ENCODE peak calls at places on chromosomes 13 and 19, in five cellular contexts. One of them, this sample, is unnamed.

GRCh38 chr19:46659151-46660007 is 1.6 kb downstream of the DACT3 start:
- DNase-seq in HT1080: no peak
- DNase-seq in stimulated activated CD4-positive, alpha-beta T cell treated with anti-CD3 and anti-CD28 coated beads, Interleukin-1b, Interleukin-23, amount 100 ng/mL, for 4 hours: no peak
- DNase-seq in activated CD4-positive, alpha-beta T cell treated with anti-CD3 and anti-CD28 coated beads for 24 hours: no peak
- DNase-seq in NCI-H226: no peak
- DNase-seq in this sample: no peak

GRCh38 chr19:459724-460511 is 915 bp downstream of the SHC2 start:
- DNase-seq in activated CD4-positive, alpha-beta T cell treated with anti-CD3 and anti-CD28 coated beads for 24 hours: no peak
- DNase-seq in NCI-H226: peak; percentile 8
- DNase-seq in HT1080: no peak
- DNase-seq in stimulated activated CD4-positive, alpha-beta T cell treated with anti-CD3 and anti-CD28 coated beads, Interleukin-1b, Interleukin-23, amount 100 ng/mL, for 4 hours: peak; percentile 20
- DNase-seq in this sample: peak; percentile 13

GRCh38 chr13:47332149-47332548 is 435.3 kb upstream of the HTR2A start:
- DNase-seq in HT1080: no peak
- DNase-seq in activated CD4-positive, alpha-beta T cell treated with anti-CD3 and anti-CD28 coated beads for 24 hours: no peak
- DNase-seq in stimulated activated CD4-positive, alpha-beta T cell treated with anti-CD3 and anti-CD28 coated beads, Interleukin-1b, Interleukin-23, amount 100 ng/mL, for 4 hours: no peak
- DNase-seq in NCI-H226: no peak
- DNase-seq in this sample: peak; percentile 27

GRCh38 chr13:88014527-88014926 is 343.4 kb downstream of the SLITRK5 start:
- DNase-seq in NCI-H226: no peak
- DNase-seq in HT1080: no peak
- DNase-seq in activated CD4-positive, alpha-beta T cell treated with anti-CD3 and anti-CD28 coated beads for 24 hours: no peak
- DNase-seq in stimulated activated CD4-positive, alpha-beta T cell treated with anti-CD3 and anti-CD28 coated beads, Interleukin-1b, Interleukin-23, amount 100 ng/mL, for 4 hours: no peak
- DNase-seq in this sample: no peak

GRCh38 chr19:41407271-41407670 is 9.7 kb downstream of the BCKDHA start:
- DNase-seq in activated CD4-positive, alpha-beta T cell treated with anti-CD3 and anti-CD28 coated beads for 24 hours: no peak
- DNase-seq in stimulated activated CD4-positive, alpha-beta T cell treated with anti-CD3 and anti-CD28 coated beads, Interleukin-1b, Interleukin-23, amount 100 ng/mL, for 4 hours: no peak
- DNase-seq in NCI-H226: no peak
- DNase-seq in HT1080: no peak
- DNase-seq in this sample: no peak

GRCh38 chr13:99577934-99578917 is 77.0 kb downstream of the TM9SF2 start:
- DNase-seq in NCI-H226: no peak
- DNase-seq in HT1080: peak; percentile 17
- DNase-seq in stimulated activated CD4-positive, alpha-beta T cell treated with anti-CD3 and anti-CD28 coated beads, Interleukin-1b, Interleukin-23, amount 100 ng/mL, for 4 hours: no peak
- DNase-seq in activated CD4-positive, alpha-beta T cell treated with anti-CD3 and anti-CD28 coated beads for 24 hours: no peak
- DNase-seq in this sample: peak; percentile 13

GRCh38 chr19:39413903-39414608 is 1.6 kb downstream of the PLEKHG2 start:
- DNase-seq in HT1080: no peak
- DNase-seq in NCI-H226: no peak
- DNase-seq in stimulated activated CD4-positive, alpha-beta T cell treated with anti-CD3 and anti-CD28 coated beads, Interleukin-1b, Interleukin-23, amount 100 ng/mL, for 4 hours: no peak
- DNase-seq in activated CD4-positive, alpha-beta T cell treated with anti-CD3 and anti-CD28 coated beads for 24 hours: no peak
- DNase-seq in this sample: no peak

GRCh38 chr19:53553159-53553558 is 15.2 kb downstream of the ZNF331 start:
- DNase-seq in stimulated activated CD4-positive, alpha-beta T cell treated with anti-CD3 and anti-CD28 coated beads, Interleukin-1b, Interleukin-23, amount 100 ng/mL, for 4 hours: no peak
- DNase-seq in NCI-H226: no peak
- DNase-seq in activated CD4-positive, alpha-beta T cell treated with anti-CD3 and anti-CD28 coated beads for 24 hours: no peak
- DNase-seq in HT1080: no peak
- DNase-seq in this sample: no peak

GRCh38 chr19:2046046-2046907 is 4.8 kb downstream of the MKNK2 start:
- DNase-seq in activated CD4-positive, alpha-beta T cell treated with anti-CD3 and anti-CD28 coated beads for 24 hours: no peak
- DNase-seq in HT1080: no peak
- DNase-seq in NCI-H226: no peak
- DNase-seq in stimulated activated CD4-positive, alpha-beta T cell treated with anti-CD3 and anti-CD28 coated beads, Interleukin-1b, Interleukin-23, amount 100 ng/mL, for 4 hours: no peak
- DNase-seq in this sample: no peak

GRCh38 chr13:97851269-97851668 is 102.2 kb upstream of the IPO5 start:
- DNase-seq in activated CD4-positive, alpha-beta T cell treated with anti-CD3 and anti-CD28 coated beads for 24 hours: no peak
- DNase-seq in HT1080: peak; percentile 22
- DNase-seq in stimulated activated CD4-positive, alpha-beta T cell treated with anti-CD3 and anti-CD28 coated beads, Interleukin-1b, Interleukin-23, amount 100 ng/mL, for 4 hours: no peak
- DNase-seq in NCI-H226: no peak
- DNase-seq in this sample: no peak

GRCh38 chr13:26498524-26499208 is 58.8 kb upstream of the WASF3 start:
- DNase-seq in HT1080: peak; percentile 20
- DNase-seq in activated CD4-positive, alpha-beta T cell treated with anti-CD3 and anti-CD28 coated beads for 24 hours: no peak
- DNase-seq in NCI-H226: no peak
- DNase-seq in stimulated activated CD4-positive, alpha-beta T cell treated with anti-CD3 and anti-CD28 coated beads, Interleukin-1b, Interleukin-23, amount 100 ng/mL, for 4 hours: no peak
- DNase-seq in this sample: no peak

GRCh38 chr19:17806945-17807344 is 12.0 kb downstream of the B3GNT3 start:
- DNase-seq in stimulated activated CD4-positive, alpha-beta T cell treated with anti-CD3 and anti-CD28 coated beads, Interleukin-1b, Interleukin-23, amount 100 ng/mL, for 4 hours: no peak
- DNase-seq in activated CD4-positive, alpha-beta T cell treated with anti-CD3 and anti-CD28 coated beads for 24 hours: no peak
- DNase-seq in NCI-H226: no peak
- DNase-seq in HT1080: no peak
- DNase-seq in this sample: no peak

GRCh38 chr13:87810920-87811344 is 139.8 kb downstream of the SLITRK5 start:
- DNase-seq in activated CD4-positive, alpha-beta T cell treated with anti-CD3 and anti-CD28 coated beads for 24 hours: no peak
- DNase-seq in NCI-H226: no peak
- DNase-seq in HT1080: peak; percentile 85
- DNase-seq in stimulated activated CD4-positive, alpha-beta T cell treated with anti-CD3 and anti-CD28 coated beads, Interleukin-1b, Interleukin-23, amount 100 ng/mL, for 4 hours: no peak
- DNase-seq in this sample: no peak

GRCh38 chr19:3555653-3556422 is 1.5 kb downstream of the MFSD12 start:
- DNase-seq in HT1080: no peak
- DNase-seq in stimulated activated CD4-positive, alpha-beta T cell treated with anti-CD3 and anti-CD28 coated beads, Interleukin-1b, Interleukin-23, amount 100 ng/mL, for 4 hours: no peak
- DNase-seq in NCI-H226: no peak
- DNase-seq in activated CD4-positive, alpha-beta T cell treated with anti-CD3 and anti-CD28 coated beads for 24 hours: no peak
- DNase-seq in this sample: no peak

GRCh38 chr19:38035515-38036495 is 128.8 kb downstream of the SIPA1L3 start:
- DNase-seq in NCI-H226: peak; percentile 65
- DNase-seq in stimulated activated CD4-positive, alpha-beta T cell treated with anti-CD3 and anti-CD28 coated beads, Interleukin-1b, Interleukin-23, amount 100 ng/mL, for 4 hours: no peak
- DNase-seq in HT1080: peak; percentile 57
- DNase-seq in activated CD4-positive, alpha-beta T cell treated with anti-CD3 and anti-CD28 coated beads for 24 hours: no peak
- DNase-seq in this sample: no peak